ENCODE peak calls at places on chromosomes 11 and 22, in seven cellular contexts. H, P, N, D, F, R and U are unnamed samples.

GRCh38 chr11:83147895-83148294 is 9.0 kb upstream of the PCF11 start:
- DNase-seq in F (no peak), H (no peak), N (no peak), R (no peak), P (no peak), D (no peak), U (no peak)

GRCh38 chr22:37282385-37282677 is at the start of gene CYTH4:
- DNase-seq in H (no peak), F (no peak), P (no peak), N (no peak), R (peak; percentile 26), D (no peak), U (no peak)

GRCh38 chr22:30992565-30992964 is 23.5 kb downstream of the TUG1 start:
- DNase-seq in R (no peak), H (no peak), P (no peak), D (no peak), F (no peak), N (no peak), U (no peak)

GRCh38 chr11:27926469-27926868 is 181.5 kb downstream of the KIF18A start:
- DNase-seq in N (no peak), D (no peak), P (no peak), H (peak; percentile 80), F (no peak), R (no peak), U (no peak)

GRCh38 chr11:17352925-17353227 is 1.3 kb downstream of the NCR3LG1 start:
- DNase-seq in P (no peak), D (peak; percentile 34), R (no peak), H (no peak), N (no peak), F (peak; percentile 35), U (no peak)

GRCh38 chr11:110968348-110969062 is 256.3 kb upstream of the ARHGAP20 start:
- DNase-seq in P (no peak), N (no peak), R (no peak), H (peak; percentile 30), D (peak; percentile 46), F (no peak), U (no peak)

GRCh38 chr11:2801711-2802388 is 83.7 kb downstream of the CDKN1C start:
- DNase-seq in F (peak; percentile 26), R (no peak), N (no peak), H (no peak), P (no peak), D (no peak), U (no peak)

GRCh38 chr11:33692013-33692504 is 8.6 kb downstream of the C11orf91 start:
- DNase-seq in H (peak; percentile 98), N (peak; percentile 62), F (no peak), D (peak; percentile 98), R (peak; percentile 71), P (no peak), U (no peak)

GRCh38 chr22:24588370-24588755 is 4.5 kb downstream of the LRRC75B start:
- DNase-seq in H (no peak), R (no peak), N (no peak), D (no peak), P (no peak), F (no peak), U (no peak)

GRCh38 chr11:111522426-111522825 is 7.8 kb downstream of the HOATZ start:
- DNase-seq in R (no peak), N (no peak), F (no peak), H (no peak), D (no peak), P (no peak), U (no peak)

GRCh38 chr11:109320595-109320994 is 101.4 kb upstream of the C11orf87 start:
- DNase-seq in P (no peak), F (no peak), N (peak; percentile 43), R (peak; percentile 8), H (peak; percentile 78), D (peak; percentile 34), U (no peak)

GRCh38 chr11:61328351-61328750 is 4.6 kb downstream of the DDB1 start:
- DNase-seq in P (no peak), F (no peak), D (no peak), N (no peak), R (no peak), H (no peak), U (no peak)
- H3K18ac ChIP-seq in P (no peak overlapping the region), F (no peak overlapping the region), D (no peak overlapping the region), N (no peak overlapping the region), R (no peak overlapping the region), H (no peak overlapping the region), U (no peak overlapping the region)

GRCh38 chr11:64659417-64660144 is 63.4 kb downstream of the NRXN2 start:
- DNase-seq in P (no peak), N (peak; percentile 46), D (peak; percentile 93), H (peak; percentile 89), R (peak; percentile 84), F (no peak), U (no peak)

GRCh38 chr11:64660706-64661105 is 62.3 kb downstream of the NRXN2 start:
- DNase-seq in F (no peak), R (no peak), P (no peak), D (no peak), H (no peak), N (no peak), U (no peak)

GRCh38 chr11:64661146-64661545 is 61.9 kb downstream of the NRXN2 start:
- DNase-seq in F (no peak), D (peak; percentile 62), H (peak; percentile 45), R (peak; percentile 70), N (no peak), P (no peak), U (no peak)

GRCh38 chr11:64661622-64662021 is 61.4 kb downstream of the NRXN2 start:
- DNase-seq in D (no peak), H (no peak), R (no peak), N (no peak), P (no peak), F (no peak), U (no peak)

DNA sequence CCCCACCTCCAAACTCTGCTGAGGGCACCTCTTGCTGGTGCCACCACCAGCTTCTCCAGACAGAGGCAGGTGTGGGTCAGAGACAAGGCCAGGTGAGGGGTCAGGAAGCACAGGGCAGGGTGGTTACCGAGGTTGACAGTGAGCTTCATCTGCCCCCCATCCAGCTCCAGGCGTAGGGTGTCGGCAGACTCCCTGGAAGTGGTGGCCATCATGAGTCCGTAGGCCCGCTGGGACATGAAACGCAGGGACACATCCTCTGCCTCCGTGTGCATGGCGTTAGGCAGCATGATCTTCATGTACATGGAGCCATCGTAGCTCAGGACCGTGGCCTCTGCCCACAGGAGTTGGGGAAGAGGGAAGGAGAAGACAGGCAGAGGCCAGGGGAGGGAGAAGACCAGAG is 62.8 kb downstream of the NRXN2 start:
- DNase-seq in R (no peak), F (no peak), P (no peak), H (no peak), D (no peak), N (no peak), U (no peak)
- H2BK120ac ChIP-seq in R (no peak overlapping the region), F (no peak overlapping the region), P (no peak overlapping the region), H (no peak overlapping the region), D (peak overlapping the region; percentile 84), N (no peak overlapping the region), U (no peak overlapping the region)

GRCh38 chr22:19596680-19597398 is 72.6 kb upstream of the CLDN5 start:
- DNase-seq in N (no peak), F (no peak), D (no peak), P (no peak), H (peak; percentile 2), R (peak; percentile 50), U (no peak)

GRCh38 chr22:19599626-19600243 is 75.5 kb upstream of the CLDN5 start:
- DNase-seq in F (no peak), P (no peak), R (no peak), N (no peak), H (no peak), D (no peak), U (no peak)

GRCh38 chr22:19598054-19598855 is 74.0 kb upstream of the CLDN5 start:
- DNase-seq in D (no peak), P (no peak), R (no peak), H (no peak), N (no peak), F (no peak), U (no peak)

GRCh38 chr22:19597399-19597735 is 73.2 kb upstream of the CLDN5 start:
- DNase-seq in R (no peak), H (peak; percentile 5), N (no peak), D (no peak), F (no peak), P (no peak), U (no peak)

GRCh38 chr22:19599004-19599403 is 74.8 kb upstream of the CLDN5 start:
- DNase-seq in R (no peak), P (no peak), F (no peak), D (no peak), H (no peak), N (no peak), U (no peak)
- H3K18ac ChIP-seq in R (no peak overlapping the region), P (no peak overlapping the region), F (no peak overlapping the region), D (no peak overlapping the region), H (no peak overlapping the region), N (no peak overlapping the region), U (no peak overlapping the region)

DNA sequence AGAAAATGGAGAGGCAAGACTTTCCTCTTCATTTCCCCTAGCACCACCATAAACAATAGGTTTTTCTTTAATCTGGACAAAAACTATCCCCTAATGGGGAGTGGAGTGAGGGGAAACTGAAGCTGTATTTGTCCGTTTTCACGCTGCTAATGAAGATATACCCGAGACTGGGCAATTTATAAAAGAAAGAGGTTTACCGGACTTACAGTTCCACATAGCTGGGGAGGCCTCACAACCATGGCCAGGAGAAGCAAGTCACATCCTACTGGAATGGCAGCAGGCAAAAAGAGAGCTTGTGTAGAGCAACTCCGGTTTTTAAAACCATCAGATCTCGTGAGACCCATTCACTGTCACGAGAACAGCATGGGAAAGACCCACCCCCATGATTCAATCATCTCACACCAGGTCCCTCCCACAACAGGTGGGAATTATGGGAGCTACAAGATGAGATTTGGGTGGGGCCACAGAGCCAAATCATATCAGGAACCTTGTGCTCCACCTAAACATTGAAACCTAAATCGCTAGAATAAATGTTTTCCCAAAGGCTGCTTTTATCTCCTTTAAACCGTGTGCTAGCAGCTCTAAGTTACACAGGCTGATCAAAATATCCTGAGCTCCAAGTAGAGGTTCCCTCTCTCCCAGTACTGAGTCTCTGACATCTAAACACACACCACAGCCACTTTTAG is 4.3 kb downstream of the UBQLN3 start:
- DNase-seq in H (no peak), D (no peak), F (no peak), R (no peak), P (no peak), N (no peak), U (no peak)
- H2BK120ac ChIP-seq in H (no peak overlapping the region), D (no peak overlapping the region), F (no peak overlapping the region), R (no peak overlapping the region), P (no peak overlapping the region), N (no peak overlapping the region), U (no peak overlapping the region)

GRCh38 chr11:119361961-119362725 is 15.6 kb upstream of the MFRP start:
- DNase-seq in H (peak; percentile 35), R (no peak), F (no peak), N (no peak), D (no peak), P (no peak), U (no peak)
- H3K18ac ChIP-seq in H (no peak overlapping the region), R (no peak overlapping the region), F (no peak overlapping the region), N (no peak overlapping the region), D (no peak overlapping the region), P (no peak overlapping the region), U (no peak overlapping the region)

GRCh38 chr22:47267531-47268282 is 505.3 kb downstream of the TBC1D22A start:
- DNase-seq in H (no peak), D (no peak), N (no peak), P (no peak), R (no peak), F (no peak), U (no peak)
- H2BK120ac ChIP-seq in H (no peak overlapping the region), D (no peak overlapping the region), N (no peak overlapping the region), P (no peak overlapping the region), R (no peak overlapping the region), F (no peak overlapping the region), U (no peak overlapping the region)